ENCODE peak calls at places on chromosomes 6 and 20, in six cellular contexts. W, F, D, G, Q and N are unnamed samples.

GRCh38 chr6:147287869-147288271 is 83.7 kb downstream of the STXBP5 start:
- DNase-seq in W (no peak), F (no peak), D (no peak), G (peak), Q (peak), N (no peak)

GRCh38 chr20:62617711-62618483 is 24.4 kb upstream of the SLCO4A1 start:
- DNase-seq in W (peak), F (no peak), D (peak), G (no peak), Q (no peak), N (peak)

GRCh38 chr20:1764136-1765033 is 106.8 kb upstream of the SIRPG start:
- DNase-seq in W (peak), F (peak), D (no peak), G (peak), Q (peak), N (no peak)

GRCh38 chr6:111871725-111872520 is 1.3 kb downstream of the FYN start:
- DNase-seq in W (no peak), F (peak), D (peak), G (peak), Q (peak), N (peak)

GRCh38 chr6:170137176-170137891 is 153.5 kb downstream of the DLL1 start:
- DNase-seq in W (peak), F (no peak), D (no peak), G (no peak), Q (no peak), N (peak)

GRCh38 chr6:41222513-41222912 is 5.6 kb upstream of the TREML4 start:
- DNase-seq in W (no peak), F (no peak), D (no peak), G (no peak), Q (no peak), N (no peak)

GRCh38 chr6:39853604-39854003 is 61.4 kb downstream of the DAAM2 start:
- DNase-seq in W (no peak), F (no peak), D (no peak), G (no peak), Q (no peak), N (no peak)

GRCh38 chr6:36973647-36974046 is 12.3 kb downstream of the MTCH1 start:
- DNase-seq in W (no peak), F (no peak), D (no peak), G (no peak), Q (no peak), N (no peak)

GRCh38 chr6:145247677-145248419 is 487.5 kb downstream of the EPM2A start:
- DNase-seq in W (no peak), F (no peak), D (no peak), G (peak), Q (peak), N (no peak)

GRCh38 chr6:45619994-45620471 is 242.3 kb upstream of the SUPT3H start:
- DNase-seq in W (no peak), F (no peak), D (no peak), G (peak), Q (no peak), N (no peak)

GRCh38 chr6:2132416-2132815 is 113.0 kb downstream of the GMDS start:
- DNase-seq in W (no peak), F (no peak), D (no peak), G (no peak), Q (no peak), N (no peak)
- TF ChIP-seq CTCF in W (no peak), F (no peak), D (no peak), G (no peak), Q (no peak), N (no peak)

GRCh38 chr6:87879144-87879861 is 168.3 kb upstream of the SPACA1 start:
- DNase-seq in W (no peak), F (no peak), D (no peak), G (peak), Q (no peak), N (no peak)
- TF ChIP-seq CTCF in W (no peak), F (no peak), D (no peak), G (no peak), Q (no peak), N (no peak)

GRCh38 chr20:59985864-59986263 is 27.6 kb downstream of the CDH26 start:
- DNase-seq in W (no peak), F (peak), D (no peak), G (no peak), Q (no peak), N (no peak)
- TF ChIP-seq CTCF in W (no peak), F (peak), D (no peak), G (no peak), Q (peak), N (peak)

DNA sequence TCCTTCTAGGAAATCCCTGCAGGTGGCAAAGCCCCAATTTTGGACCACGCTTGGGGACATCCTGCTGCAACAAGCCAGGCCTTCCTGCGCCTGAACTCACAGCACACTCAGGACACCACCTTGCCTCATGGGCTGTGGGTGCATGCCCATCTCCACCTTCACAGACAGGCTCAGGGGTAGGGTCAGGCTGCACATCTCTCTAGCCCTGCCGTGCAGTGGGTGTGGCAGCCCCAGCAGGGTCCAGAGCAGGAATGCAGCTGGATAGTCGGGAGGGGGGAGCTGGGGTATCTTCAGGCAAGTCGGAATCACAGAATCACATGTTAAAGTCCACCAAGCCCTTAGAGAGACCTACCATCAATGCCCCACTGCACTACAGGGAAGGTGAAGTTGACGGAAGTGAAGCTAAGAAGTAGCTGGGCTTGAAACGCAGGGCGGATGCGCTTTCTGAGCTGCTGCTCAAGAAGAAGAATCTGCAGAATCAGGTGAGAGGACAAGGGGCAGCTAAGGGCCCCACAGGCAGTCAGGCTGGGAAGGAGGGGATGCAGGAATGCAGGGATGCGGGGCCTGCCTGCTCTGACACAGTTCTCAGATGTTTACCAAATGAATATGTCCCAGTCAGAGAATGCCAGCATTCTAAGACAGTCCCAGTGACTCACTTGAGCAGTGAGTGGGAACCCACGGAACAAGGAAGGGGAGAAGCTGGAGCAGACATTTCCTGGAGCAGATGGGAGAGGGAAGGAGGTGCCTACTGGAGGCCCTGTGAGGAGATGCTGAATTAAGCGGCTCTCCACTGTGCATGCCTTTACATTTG is 11.3 kb downstream of the SERPINB6 start:
- DNase-seq in W (no peak), F (peak), D (no peak), G (peak), Q (peak), N (no peak)
- TF ChIP-seq CTCF in W (no peak), F (no peak), D (no peak), G (no peak), Q (no peak), N (no peak)

DNA sequence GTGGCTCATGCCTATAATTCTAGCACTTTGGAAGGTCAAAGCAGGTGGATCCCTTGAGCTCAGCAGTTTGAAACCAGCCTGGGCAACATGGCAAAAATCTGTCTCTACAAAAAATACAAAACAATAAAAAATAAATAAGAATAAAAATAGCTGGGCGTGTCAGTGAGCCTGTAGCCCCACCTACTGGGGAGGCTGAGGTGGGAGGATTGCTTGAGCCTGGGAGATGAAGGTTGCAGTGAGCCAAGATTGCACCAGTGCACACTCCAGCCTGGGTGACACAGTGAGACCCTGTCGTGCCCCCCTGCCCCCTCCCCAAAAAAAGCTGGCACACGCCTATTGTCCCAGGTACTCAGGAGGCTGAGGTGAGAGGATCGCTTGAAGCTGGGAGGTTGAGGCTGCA is 35.1 kb upstream of the SRPK1 start:
- DNase-seq in W (no peak), F (no peak), D (no peak), G (no peak), Q (no peak), N (no peak)
- TF ChIP-seq CTCF in W (no peak), F (peak), D (no peak), G (peak), Q (peak), N (no peak)

DNA sequence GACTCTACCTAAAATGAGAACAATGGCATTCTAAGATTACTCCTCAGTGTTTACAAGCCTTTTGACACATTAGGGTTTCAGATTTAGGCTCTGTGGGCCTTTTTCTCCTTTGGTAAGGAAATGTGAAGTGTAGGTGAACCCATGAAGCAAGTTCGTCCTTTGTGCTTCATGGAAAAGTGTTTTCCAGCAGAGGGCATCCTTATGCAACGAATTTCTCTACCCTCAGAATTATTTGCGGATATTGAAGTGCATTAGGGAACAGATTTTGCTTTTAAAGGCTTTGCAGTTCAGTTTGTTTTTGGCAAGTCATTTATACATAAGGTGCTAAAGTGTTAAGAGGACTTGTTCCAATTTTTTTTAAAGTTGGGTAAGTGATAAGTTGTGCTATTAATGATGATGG is 55.7 kb upstream of the FERMT1 start:
- DNase-seq in W (no peak), F (peak), D (no peak), G (peak), Q (peak), N (no peak)
- TF ChIP-seq CTCF in W (peak), F (peak), D (no peak), G (peak), Q (peak), N (no peak)

GRCh38 chr20:3248993-3249347 is 10.0 kb upstream of the SLC4A11 start:
- DNase-seq in W (no peak), F (no peak), D (no peak), G (no peak), Q (no peak), N (no peak)

GRCh38 chr20:3248167-3248992 is 9.4 kb upstream of the SLC4A11 start:
- DNase-seq in W (peak), F (peak), D (peak), G (peak), Q (no peak), N (no peak)

GRCh38 chr20:3251806-3252205 is 12.8 kb upstream of the SLC4A11 start:
- DNase-seq in W (peak), F (no peak), D (no peak), G (peak), Q (no peak), N (no peak)

GRCh38 chr20:3247638-3248037 is 8.6 kb upstream of the SLC4A11 start:
- DNase-seq in W (no peak), F (peak), D (no peak), G (no peak), Q (no peak), N (no peak)

DNA sequence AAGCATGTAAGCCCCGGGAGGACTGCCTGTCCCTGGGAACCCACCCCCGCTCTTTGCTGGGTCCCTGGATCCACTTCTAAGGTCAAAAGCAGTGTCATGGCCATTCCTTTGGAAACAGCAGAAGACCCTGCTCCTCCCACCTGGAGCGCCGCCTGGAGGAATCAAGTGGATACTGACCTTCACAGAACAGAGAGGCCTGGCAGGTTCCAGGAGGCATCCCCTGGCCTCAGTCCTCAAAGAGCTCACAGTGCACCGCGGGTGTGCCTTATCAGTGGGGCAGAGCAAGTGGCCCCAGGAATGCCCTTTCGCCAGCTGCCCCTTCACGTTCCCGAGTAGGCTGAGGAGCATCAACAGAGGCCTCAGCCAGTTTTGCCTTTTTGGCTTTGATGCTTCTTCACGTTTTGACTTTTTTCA is 11.1 kb upstream of the SLC4A11 start:
- DNase-seq in W (no peak), F (peak), D (no peak), G (no peak), Q (no peak), N (no peak)
- TF ChIP-seq CTCF in W (no peak), F (peak), D (no peak), G (peak), Q (peak), N (no peak)